ENCODE peak calls at places on chromosomes 13 and 19, in nine cellular contexts. J is AG04450, N is HL-60, D is HFF-Myc, X is transverse colon, B is omental fat pad, G is Caco-2, T is SK-N-SH, K is hepatocyte. Z is an unnamed sample.

GRCh38 chr19:15249912-15250634 is 17.8 kb upstream of the EPHX3 start:
- DNase-seq in K (peak), G (no peak), D (no peak), X (no peak), T (no peak), B (no peak), N (no peak), J (peak), Z (no peak)

GRCh38 chr13:113332615-113333014 is 31.3 kb downstream of the GRTP1 start:
- DNase-seq in J (no peak), N (no peak), B (no peak), X (no peak), T (no peak), K (no peak), D (no peak), G (no peak), Z (no peak)

GRCh38 chr19:892243-892996 is 567 bp downstream of the MED16 start:
- DNase-seq in T (peak), D (no peak), J (no peak), N (no peak), X (peak), G (no peak), B (no peak), K (no peak), Z (peak)

GRCh38 chr13:94825507-94825906 is 113.2 kb upstream of the SOX21 start:
- DNase-seq in J (no peak), D (peak), N (no peak), X (peak), K (peak), G (no peak), T (peak), B (no peak), Z (no peak)

GRCh38 chr19:41386442-41386841 is 10.1 kb downstream of the TMEM91 start:
- DNase-seq in N (no peak), X (no peak), G (no peak), B (peak), T (no peak), J (no peak), K (no peak), D (no peak), Z (no peak)

GRCh38 chr13:28329395-28330158 is 165.4 kb downstream of the FLT1 start:
- DNase-seq in J (peak), T (no peak), X (no peak), B (no peak), G (no peak), K (no peak), N (no peak), D (peak), Z (no peak)

GRCh38 chr19:4393947-4394590 is 6.3 kb downstream of the SH3GL1 start:
- DNase-seq in T (no peak), B (no peak), D (no peak), J (no peak), K (no peak), N (no peak), X (no peak), G (no peak), Z (no peak)

GRCh38 chr13:83878691-83879410 is 3.4 kb downstream of the SLITRK1 start:
- DNase-seq in T (no peak), X (no peak), N (no peak), G (no peak), J (no peak), B (no peak), K (no peak), D (no peak), Z (no peak)

GRCh38 chr13:31160857-31161582 is 684 bp downstream of the HSPH1 start:
- DNase-seq in T (peak), K (peak), B (peak), G (peak), N (peak), D (no peak), X (peak), J (peak), Z (peak)

GRCh38 chr19:53057904-53058579 is 13.5 kb downstream of the ERVV-2 start:
- DNase-seq in N (no peak), B (no peak), K (peak), J (no peak), D (no peak), T (peak), G (no peak), X (no peak), Z (no peak)

GRCh38 chr13:44927953-44928352 is 61.3 kb downstream of the NUFIP1 start:
- DNase-seq in K (peak), T (no peak), X (no peak), N (no peak), G (no peak), D (no peak), B (no peak), J (no peak), Z (no peak)

GRCh38 chr19:17216058-17216670 is 1.0 kb downstream of the USE1 start:
- DNase-seq in B (no peak), N (no peak), T (peak), D (no peak), K (no peak), J (no peak), G (no peak), X (no peak), Z (no peak)

GRCh38 chr19:28727133-28727834 is 485.7 kb downstream of the UQCRFS1 start:
- DNase-seq in N (no peak), T (peak), B (no peak), D (no peak), X (no peak), J (no peak), G (no peak), K (no peak), Z (no peak)

GRCh38 chr13:109243311-109243951 is 543.0 kb downstream of the IRS2 start:
- DNase-seq in T (no peak), D (peak), N (no peak), J (peak), G (peak), B (no peak), X (no peak), K (peak), Z (peak)

GRCh38 chr13:105847532-105848295 is 687.7 kb downstream of the EFNB2 start:
- DNase-seq in K (peak), G (no peak), N (no peak), J (no peak), T (peak), B (no peak), X (no peak), D (no peak), Z (no peak)

GRCh38 chr13:19888799-19889198 is 25.4 kb upstream of the ZMYM5 start:
- DNase-seq in K (no peak), G (no peak), X (no peak), T (peak), N (no peak), J (no peak), B (no peak), D (no peak), Z (no peak)

GRCh38 chr19:41935781-41936415 is 7.6 kb upstream of the ERFL start:
- DNase-seq in B (no peak), T (no peak), D (no peak), J (no peak), X (no peak), K (no peak), G (no peak), N (no peak), Z (no peak)

GRCh38 chr13:57627663-57628062 is 3.9 kb upstream of the PCDH17 start:
- DNase-seq in J (no peak), N (no peak), X (no peak), D (no peak), B (no peak), T (peak), G (peak), K (peak), Z (no peak)

GRCh38 chr19:51458051-51458645 is at the start of gene SIGLEC8:
- DNase-seq in B (no peak), D (no peak), J (no peak), K (no peak), T (no peak), N (no peak), X (no peak), G (no peak), Z (no peak)

GRCh38 chr13:59442946-59443345 is 720.8 kb downstream of the DIAPH3 start:
- DNase-seq in X (no peak), B (no peak), T (no peak), K (no peak), D (no peak), J (no peak), N (no peak), G (no peak), Z (no peak)

GRCh38 chr19:31372245-31372781 is 23.1 kb upstream of the TSHZ3 start:
- DNase-seq in K (no peak), N (no peak), D (no peak), G (no peak), T (no peak), X (no peak), B (no peak), J (no peak), Z (no peak)

GRCh38 chr19:1245884-1246816 is 2.2 kb upstream of the MIDN start:
- DNase-seq in G (peak), K (peak), X (peak), B (no peak), N (no peak), T (no peak), J (no peak), D (no peak), Z (no peak)

GRCh38 chr13:84405286-84405685 is 523.0 kb upstream of the SLITRK1 start:
- DNase-seq in T (no peak), N (no peak), J (no peak), K (no peak), D (no peak), G (no peak), X (no peak), B (no peak), Z (no peak)

GRCh38 chr19:31334849-31335624 is 14.2 kb downstream of the TSHZ3 start:
- DNase-seq in B (no peak), K (no peak), N (no peak), T (no peak), X (no peak), D (no peak), G (no peak), J (no peak), Z (no peak)

GRCh38 chr19:14395710-14396338 is 14.6 kb downstream of the ADGRE5 start:
- DNase-seq in K (no peak), B (no peak), G (no peak), J (no peak), X (no peak), D (no peak), T (no peak), N (no peak), Z (no peak)

GRCh38 chr13:75764251-75764650 is 128.1 kb downstream of the LMO7 start:
- DNase-seq in K (no peak), X (no peak), N (no peak), D (no peak), G (no peak), T (no peak), B (no peak), J (no peak), Z (no peak)

GRCh38 chr19:47075179-47075811 is 26.9 kb upstream of the TMEM160 start:
- DNase-seq in X (no peak), T (no peak), N (peak), J (no peak), D (no peak), K (no peak), B (no peak), G (no peak), Z (no peak)

GRCh38 chr13:38693641-38694040 is 6.8 kb downstream of the FREM2 start:
- DNase-seq in T (no peak), J (no peak), G (no peak), B (no peak), D (no peak), N (no peak), K (no peak), X (no peak), Z (no peak)

GRCh38 chr13:90867336-90867683 is 480.2 kb upstream of the MIR17HG start:
- DNase-seq in J (peak), G (peak), N (peak), B (peak), D (peak), K (peak), T (peak), X (peak), Z (peak)

GRCh38 chr13:103815619-103816018 is 749.4 kb upstream of the SLC10A2 start:
- DNase-seq in X (no peak), K (no peak), G (no peak), D (no peak), N (no peak), T (no peak), B (no peak), J (no peak), Z (no peak)

GRCh38 chr19:55525289-55526101 is 11.4 kb downstream of the SBK2 start:
- DNase-seq in N (no peak), B (no peak), G (no peak), J (no peak), D (no peak), T (no peak), X (no peak), K (no peak), Z (no peak)

GRCh38 chr13:33727356-33728083 is 90.4 kb upstream of the RFC3 start:
- DNase-seq in X (no peak), G (no peak), J (no peak), K (no peak), T (no peak), N (no peak), B (no peak), D (no peak), Z (no peak)

DNA sequence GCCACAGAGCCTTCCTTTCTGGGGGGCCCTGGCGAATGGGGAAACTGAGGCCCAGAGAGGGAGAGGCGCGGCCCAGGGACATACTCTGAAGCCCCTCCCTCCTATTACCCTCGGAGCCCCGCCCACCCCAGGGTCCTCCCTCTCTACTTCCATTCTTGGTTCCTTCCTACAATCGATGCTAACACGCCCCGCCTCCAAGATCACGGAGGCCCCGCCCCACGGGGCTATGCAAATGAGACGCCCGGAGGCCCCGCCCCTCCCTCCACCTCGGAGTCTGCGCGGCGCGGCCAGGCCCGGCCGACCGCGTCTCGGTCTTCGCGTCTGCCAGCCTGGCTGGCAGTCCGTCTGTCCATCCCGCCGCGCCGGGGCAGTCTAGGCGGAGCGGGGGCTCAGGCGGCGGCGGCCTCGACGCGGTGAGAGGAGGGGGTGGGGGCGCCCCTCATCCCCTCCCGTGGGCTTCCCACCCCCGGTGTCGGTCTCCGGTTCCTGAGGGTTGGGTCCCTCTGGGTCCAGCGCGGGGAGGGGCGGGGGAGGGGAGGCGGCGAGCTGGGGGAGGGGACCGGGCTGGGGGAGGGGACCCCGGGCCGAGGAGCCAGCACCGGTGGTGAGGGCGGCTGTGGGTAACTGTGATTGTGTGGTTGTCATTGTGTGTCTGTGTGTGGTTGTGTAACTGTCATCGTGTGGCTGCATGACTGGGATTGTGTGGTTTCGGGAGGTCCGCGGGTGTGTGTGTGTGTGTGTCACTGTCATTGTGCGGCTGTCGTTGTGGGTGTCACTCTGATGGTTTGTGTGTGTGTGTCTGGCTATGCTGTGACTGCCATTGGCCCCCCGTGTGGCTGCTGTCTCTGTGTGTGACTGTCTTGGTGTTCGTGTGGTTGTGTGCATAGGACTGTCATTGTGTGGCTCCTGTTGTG is at the start of gene PLPPR2:
- DNase-seq in G (peak), X (peak), J (peak), K (peak), B (peak), T (peak), D (no peak), N (peak), Z (peak)
- TF ChIP-seq CTCF in G (no peak), X (no peak), J (no peak), K (no peak), B (no peak), T (no peak), D (no peak), N (no peak), Z (no peak)

GRCh38 chr19:11597202-11598102 is at the start of gene ZNF627:
- DNase-seq in B (peak), X (peak), D (peak), J (peak), T (peak), N (peak), G (peak), K (peak), Z (peak)
- TF ChIP-seq CTCF in B (no peak), X (peak), D (no peak), J (peak), T (peak), N (no peak), G (no peak), K (peak), Z (no peak)

DNA sequence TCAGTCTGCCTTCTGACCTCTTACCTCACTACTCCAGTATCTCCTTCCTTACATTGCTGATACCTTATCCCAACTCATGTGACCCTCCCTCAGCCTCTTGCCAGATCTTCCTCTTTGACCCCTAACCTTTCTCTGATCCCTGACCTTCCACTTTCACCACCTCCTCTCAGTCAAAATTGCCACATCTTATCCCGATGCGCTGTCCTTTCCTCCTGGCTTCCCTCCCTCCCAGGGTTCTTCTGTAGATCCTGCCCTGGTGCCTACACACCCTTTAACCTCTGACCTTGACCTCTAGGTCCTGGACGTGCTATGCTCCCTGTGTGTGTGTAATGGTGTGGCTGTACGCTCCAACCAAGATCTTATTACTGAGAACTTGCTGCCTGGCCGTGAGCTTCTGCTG is 23.7 kb downstream of the RYR1 start:
- DNase-seq in X (no peak), N (no peak), J (no peak), K (no peak), B (no peak), G (no peak), D (no peak), T (no peak), Z (no peak)
- TF ChIP-seq CTCF in X (no peak), N (no peak), J (no peak), K (no peak), B (no peak), G (no peak), D (no peak), T (no peak), Z (no peak)

DNA sequence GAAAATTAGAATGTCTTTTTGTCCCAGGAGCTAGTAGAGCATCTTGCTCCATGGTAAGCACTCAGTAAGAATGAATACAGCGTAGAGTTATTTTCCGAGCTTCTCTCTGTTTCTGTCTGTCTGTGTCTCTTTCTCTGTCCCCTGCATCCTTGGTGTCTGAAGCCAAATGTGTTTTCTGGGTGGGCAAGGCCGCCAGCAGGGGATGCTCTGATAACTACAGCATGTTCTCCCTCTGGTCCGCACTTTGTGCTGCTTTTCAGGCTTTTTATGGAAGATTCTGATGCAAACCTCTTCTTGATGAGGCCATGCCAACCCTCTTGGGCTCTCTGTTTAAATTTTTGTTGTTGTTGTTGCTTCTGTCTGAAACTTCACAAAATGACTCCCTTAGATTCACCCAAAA is 142.8 kb upstream of the UBL3 start:
- DNase-seq in N (no peak), K (no peak), D (no peak), X (no peak), T (no peak), J (no peak), B (no peak), G (peak), Z (no peak)
- TF ChIP-seq CTCF in N (no peak), K (no peak), D (peak), X (no peak), T (peak), J (peak), B (no peak), G (peak), Z (no peak)

DNA sequence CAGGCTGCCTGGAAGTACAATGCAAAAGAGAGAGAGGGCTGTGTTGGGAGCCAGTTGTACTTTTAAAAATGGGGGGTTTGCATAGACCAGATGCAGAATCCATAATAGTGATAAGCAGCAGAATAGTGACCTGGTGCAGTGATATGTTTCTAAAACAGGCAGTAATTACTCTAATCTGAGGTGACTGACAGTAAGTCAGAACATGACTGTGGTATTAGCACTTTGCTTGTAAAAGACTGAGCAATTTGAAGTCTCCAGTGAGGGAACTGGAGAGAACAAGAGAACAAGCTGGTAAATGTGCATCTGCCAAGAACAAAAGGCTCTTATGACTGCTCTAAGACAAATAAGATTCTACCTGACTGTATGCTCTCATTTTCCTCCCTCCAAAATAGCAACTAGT is 383.4 kb downstream of the ITGBL1 start:
- DNase-seq in N (no peak), K (no peak), T (no peak), D (no peak), X (no peak), B (no peak), G (no peak), J (no peak), Z (no peak)
- TF ChIP-seq CTCF in N (no peak), K (no peak), T (no peak), D (no peak), X (no peak), B (no peak), G (no peak), J (no peak), Z (no peak)